ENCODE peak calls at places on chromosomes 7 and 10, in seven cellular contexts. C is stimulated activated CD4-positive, alpha-beta T cell treated with anti-CD3 and anti-CD28 coated beads, Interleukin-4, amount 100 ng/mL, for 1 hour; B is NCI-H2227 treated with DMSO at 0.1 percent for 48 hours; R is NCI-H510A; W is activated naive CD4-positive, alpha-beta T cell; N is germinal center; X is foreskin fibroblast. P is an unnamed sample.

GRCh38 chr7:360454-361100 is 70.6 kb downstream of the FOXL3 start:
- DNase-seq in C (peak), B (no peak), R (no peak), W (no peak), N (no peak), X (no peak), P (no peak)

GRCh38 chr7:152587366-152587765 is 88.6 kb downstream of the XRCC2 start:
- DNase-seq in C (no peak), B (no peak), R (no peak), W (no peak), N (no peak), X (no peak), P (no peak)

GRCh38 chr10:130631139-130631864 is 495.1 kb downstream of the GLRX3 start:
- DNase-seq in C (no peak), B (no peak), R (no peak), W (no peak), N (no peak), X (no peak), P (no peak)

GRCh38 chr10:70993051-70993450 is 104.7 kb upstream of the PCBD1 start:
- DNase-seq in C (no peak), B (no peak), R (no peak), W (no peak), N (no peak), X (no peak), P (no peak)

GRCh38 chr7:149863500-149863899 is 10.3 kb upstream of the ATP6V0E2 start:
- DNase-seq in C (no peak), B (no peak), R (no peak), W (no peak), N (no peak), X (no peak), P (no peak)

GRCh38 chr10:112653215-112653614 is 206.2 kb downstream of the VTI1A start:
- DNase-seq in C (no peak), B (no peak), R (no peak), W (no peak), N (no peak), X (no peak), P (no peak)

GRCh38 chr10:75245354-75246001 is 9.7 kb upstream of the COMTD1 start:
- DNase-seq in C (no peak), B (no peak), R (peak), W (no peak), N (no peak), X (no peak), P (no peak)

GRCh38 chr7:47636693-47637175 is 54.8 kb upstream of the TNS3 start:
- DNase-seq in C (no peak), B (no peak), R (no peak), W (no peak), N (no peak), X (no peak), P (no peak)

GRCh38 chr7:107441576-107442422 is 28.1 kb upstream of the GPR22 start:
- DNase-seq in C (no peak), B (no peak), R (no peak), W (no peak), N (no peak), X (peak), P (peak)

GRCh38 chr7:140230862-140231778 is 54.3 kb upstream of the KDM7A start:
- DNase-seq in C (peak), B (peak), R (peak), W (no peak), N (peak), X (peak), P (peak)

GRCh38 chr10:46541735-46542566 is 14.5 kb downstream of the GPRIN2 start:
- DNase-seq in C (no peak), B (no peak), R (no peak), W (no peak), N (no peak), X (no peak), P (no peak)

GRCh38 chr10:114893248-114893647 is 44.7 kb upstream of the TRUB1 start:
- DNase-seq in C (no peak), B (no peak), R (no peak), W (no peak), N (no peak), X (no peak), P (no peak)

P was measured in AG08395.